ENCODE peak calls at places on chromosomes 16 and 17, in five cellular contexts. One of them, this sample, is unnamed.

GRCh38 chr17:77455111-77455877 is 314.5 kb downstream of the SEC14L1 start:
- DNase-seq in NCI-H187 treated with DMSO at 0.1 percent for 48 hours: no peak
- DNase-seq in posterior vena cava: no peak
- DNase-seq in H1: no peak
- DNase-seq in A172: no peak
- DNase-seq in this sample: no peak

GRCh38 chr16:46690281-46691178 is 1.1 kb downstream of the ORC6 start:
- DNase-seq in NCI-H187 treated with DMSO at 0.1 percent for 48 hours: no peak
- DNase-seq in posterior vena cava: no peak
- DNase-seq in H1: no peak
- DNase-seq in A172: peak
- DNase-seq in this sample: peak

GRCh38 chr16:49776085-49776501 is 79.8 kb downstream of the ZNF423 start:
- DNase-seq in NCI-H187 treated with DMSO at 0.1 percent for 48 hours: no peak
- DNase-seq in posterior vena cava: no peak
- DNase-seq in H1: peak
- DNase-seq in A172: no peak
- DNase-seq in this sample: peak

GRCh38 chr16:89044394-89045180 is 49.1 kb upstream of the ACSF3 start:
- DNase-seq in NCI-H187 treated with DMSO at 0.1 percent for 48 hours: no peak
- DNase-seq in posterior vena cava: peak
- DNase-seq in H1: no peak
- DNase-seq in A172: no peak
- DNase-seq in this sample: peak

GRCh38 chr16:4753227-4753626 is 13.7 kb downstream of the ZNF500 start:
- DNase-seq in NCI-H187 treated with DMSO at 0.1 percent for 48 hours: no peak
- DNase-seq in posterior vena cava: no peak
- DNase-seq in H1: no peak
- DNase-seq in A172: no peak
- DNase-seq in this sample: no peak

GRCh38 chr17:11006530-11006929 is 168.6 kb upstream of the PIRT start:
- DNase-seq in NCI-H187 treated with DMSO at 0.1 percent for 48 hours: no peak
- DNase-seq in posterior vena cava: no peak
- DNase-seq in H1: no peak
- DNase-seq in A172: no peak
- DNase-seq in this sample: no peak

GRCh38 chr17:45785373-45786193 is 1.5 kb downstream of the CRHR1 start:
- DNase-seq in NCI-H187 treated with DMSO at 0.1 percent for 48 hours: no peak
- DNase-seq in posterior vena cava: no peak
- DNase-seq in H1: no peak
- DNase-seq in A172: no peak
- DNase-seq in this sample: no peak

GRCh38 chr17:38786372-38786771 is 13.0 kb downstream of the PIP4K2B start:
- DNase-seq in NCI-H187 treated with DMSO at 0.1 percent for 48 hours: no peak
- DNase-seq in posterior vena cava: no peak
- DNase-seq in H1: no peak
- DNase-seq in A172: no peak
- DNase-seq in this sample: no peak

GRCh38 chr17:82324566-82325285 is 7.3 kb upstream of the CD7 start:
- DNase-seq in NCI-H187 treated with DMSO at 0.1 percent for 48 hours: no peak
- DNase-seq in posterior vena cava: no peak
- DNase-seq in H1: no peak
- DNase-seq in A172: no peak
- DNase-seq in this sample: peak

GRCh38 chr16:67770371-67770991 is 35.9 kb downstream of the RANBP10 start:
- DNase-seq in NCI-H187 treated with DMSO at 0.1 percent for 48 hours: no peak
- DNase-seq in posterior vena cava: no peak
- DNase-seq in H1: no peak
- DNase-seq in A172: no peak
- DNase-seq in this sample: no peak

GRCh38 chr17:36089888-36090836 is at the start of gene CCL3:
- DNase-seq in NCI-H187 treated with DMSO at 0.1 percent for 48 hours: no peak
- DNase-seq in posterior vena cava: no peak
- DNase-seq in H1: no peak
- DNase-seq in A172: no peak
- DNase-seq in this sample: no peak

GRCh38 chr17:1491406-1492248 is 859 bp downstream of the MYO1C start:
- DNase-seq in NCI-H187 treated with DMSO at 0.1 percent for 48 hours: no peak
- DNase-seq in posterior vena cava: peak
- DNase-seq in H1: peak
- DNase-seq in A172: no peak
- DNase-seq in this sample: peak

GRCh38 chr17:3970668-3971067 is 6.4 kb upstream of the ATP2A3 start:
- DNase-seq in NCI-H187 treated with DMSO at 0.1 percent for 48 hours: no peak
- DNase-seq in posterior vena cava: no peak
- DNase-seq in H1: no peak
- DNase-seq in A172: no peak
- DNase-seq in this sample: no peak

GRCh38 chr17:7175363-7175733 is 3.8 kb downstream of the ASGR1 start:
- DNase-seq in NCI-H187 treated with DMSO at 0.1 percent for 48 hours: no peak
- DNase-seq in posterior vena cava: no peak
- DNase-seq in H1: no peak
- DNase-seq in A172: no peak
- DNase-seq in this sample: no peak

GRCh38 chr16:86362155-86362849 is 148.0 kb upstream of the FOXF1 start:
- DNase-seq in NCI-H187 treated with DMSO at 0.1 percent for 48 hours: no peak
- DNase-seq in posterior vena cava: no peak
- DNase-seq in H1: no peak
- DNase-seq in A172: peak
- DNase-seq in this sample: no peak